ENCODE peak calls at places on chromosomes 3 and 15, in eight cellular contexts. B, O, E, Q, Y, P, C and T are unnamed samples. For H3K4me1, the result is how much of the 10 kb centered on the place peaks cover.

GRCh38 chr3:102441832-102442231 is 7.0 kb downstream of the ZPLD1 start:
- DNase-seq in B (peak), O (no peak), E (no peak), Q (no peak), Y (no peak), P (no peak), C (no peak), T (no peak)

GRCh38 chr15:90873998-90874605 is 5.7 kb downstream of the FURIN start:
- DNase-seq in B (no peak), O (no peak), E (peak), Q (no peak), Y (peak), P (no peak), C (peak), T (peak)

GRCh38 chr15:65033659-65034269 is 4.3 kb upstream of the MTFMT start:
- DNase-seq in B (peak), O (no peak), E (no peak), Q (no peak), Y (no peak), P (no peak), C (peak), T (no peak)

GRCh38 chr3:165466856-165467255 is 270.7 kb upstream of the SLITRK3 start:
- DNase-seq in B (peak), O (no peak), E (peak), Q (no peak), Y (no peak), P (no peak), C (no peak), T (no peak)

GRCh38 chr3:122101646-122102045 is 46.5 kb downstream of the CD86 start:
- DNase-seq in B (peak), O (no peak), E (peak), Q (no peak), Y (no peak), P (no peak), C (peak), T (no peak)

GRCh38 chr15:39419651-39420050 is 161.2 kb upstream of the THBS1 start:
- DNase-seq in B (no peak), O (no peak), E (peak), Q (no peak), Y (no peak), P (no peak), C (no peak), T (no peak)

GRCh38 chr15:26773917-26774316 is 1.1 kb upstream of the GABRB3 start:
- DNase-seq in B (no peak), O (no peak), E (peak), Q (no peak), Y (no peak), P (no peak), C (peak), T (no peak)

GRCh38 chr3:24129549-24129948 is 184.5 kb downstream of the NR1D2 start:
- DNase-seq in B (no peak), O (no peak), E (no peak), Q (no peak), Y (no peak), P (no peak), C (no peak), T (no peak)

GRCh38 chr15:80999623-81000036 is 1.1 kb upstream of the TLNRD1 start:
- DNase-seq in B (no peak), O (peak), E (no peak), Q (no peak), Y (peak), P (peak), C (no peak), T (peak)

GRCh38 chr3:45611619-45612018 is 17.1 kb downstream of the LIMD1 start:
- DNase-seq in B (no peak), O (no peak), E (no peak), Q (no peak), Y (no peak), P (no peak), C (no peak), T (no peak)

GRCh38 chr3:150454085-150454484 is 46.0 kb downstream of the TSC22D2 start:
- DNase-seq in B (no peak), O (no peak), E (no peak), Q (no peak), Y (no peak), P (no peak), C (no peak), T (no peak)

GRCh38 chr15:75067123-75067854 is 43.9 kb downstream of the PPCDC start:
- DNase-seq in B (peak), O (peak), E (no peak), Q (no peak), Y (no peak), P (no peak), C (no peak), T (no peak)

GRCh38 chr15:40754574-40754882 is 526 bp downstream of the RMDN3 start:
- DNase-seq in B (no peak), O (peak), E (peak), Q (no peak), Y (no peak), P (peak), C (no peak), T (no peak)

GRCh38 chr3:141913150-141913811 is 36.8 kb downstream of the ATP1B3 start:
- DNase-seq in B (peak), O (peak), E (peak), Q (no peak), Y (no peak), P (no peak), C (peak), T (no peak)

GRCh38 chr3:39362812-39363211 is 20.4 kb upstream of the SLC25A38 start:
- DNase-seq in B (no peak), O (no peak), E (no peak), Q (no peak), Y (no peak), P (no peak), C (no peak), T (no peak)

GRCh38 chr15:64232400-64232799 is 69.6 kb upstream of the PPIB start:
- DNase-seq in B (peak), O (no peak), E (no peak), Q (no peak), Y (no peak), P (no peak), C (peak), T (no peak)

GRCh38 chr15:99566157-99566900 is 545 bp downstream of the MEF2A start:
- DNase-seq in B (no peak), O (peak), E (peak), Q (peak), Y (peak), P (peak), C (no peak), T (peak)

GRCh38 chr3:126422121-126422520 is 27.4 kb downstream of the CFAP100 start:
- DNase-seq in B (no peak), O (no peak), E (no peak), Q (no peak), Y (no peak), P (no peak), C (no peak), T (no peak)

GRCh38 chr15:67025719-67026118 is 39.7 kb upstream of the SMAD3 start:
- DNase-seq in B (peak), O (no peak), E (no peak), Q (peak), Y (no peak), P (peak), C (peak), T (no peak)

GRCh38 chr15:54594115-54594514 is 602.6 kb downstream of the RSL24D1 start:
- DNase-seq in B (no peak), O (no peak), E (no peak), Q (no peak), Y (no peak), P (no peak), C (no peak), T (no peak)

GRCh38 chr15:37031198-37031597 is 69.2 kb downstream of the MEIS2 start:
- DNase-seq in B (peak), O (no peak), E (no peak), Q (no peak), Y (no peak), P (no peak), C (no peak), T (no peak)

GRCh38 chr3:4139462-4140140 is 163.6 kb upstream of the SETMAR start:
- DNase-seq in B (no peak), O (no peak), E (no peak), Q (no peak), Y (no peak), P (no peak), C (peak), T (no peak)

GRCh38 chr3:120864541-120864940 is 43.5 kb upstream of the STXBP5L start:
- DNase-seq in B (no peak), O (no peak), E (no peak), Q (no peak), Y (no peak), P (no peak), C (no peak), T (no peak)

GRCh38 chr3:150521458-150521857 is 24.8 kb downstream of the SERP1 start:
- DNase-seq in B (no peak), O (no peak), E (no peak), Q (no peak), Y (no peak), P (no peak), C (no peak), T (no peak)

GRCh38 chr15:85022860-85023403 is 41.3 kb downstream of the PDE8A start:
- DNase-seq in B (no peak), O (no peak), E (no peak), Q (no peak), Y (no peak), P (no peak), C (no peak), T (no peak)

GRCh38 chr15:78995921-78996780 is 51.3 kb upstream of the CTSH start:
- DNase-seq in B (no peak), O (no peak), E (no peak), Q (no peak), Y (no peak), P (peak), C (no peak), T (no peak)

GRCh38 chr15:71611721-71612016 is 198.7 kb upstream of the NR2E3 start:
- DNase-seq in B (no peak), O (no peak), E (no peak), Q (no peak), Y (no peak), P (no peak), C (no peak), T (no peak)

GRCh38 chr3:39126532-39127071 is 19.1 kb downstream of the TTC21A start:
- DNase-seq in B (no peak), O (no peak), E (peak), Q (no peak), Y (peak), P (peak), C (peak), T (no peak)

GRCh38 chr15:64430000-64430735 is 30.2 kb upstream of the ZNF609 start:
- DNase-seq in B (peak), O (peak), E (peak), Q (no peak), Y (no peak), P (no peak), C (no peak), T (no peak)

GRCh38 chr3:108136888-108137814 is 46.3 kb upstream of the CD47 start:
- DNase-seq in B (no peak), O (no peak), E (no peak), Q (no peak), Y (no peak), P (no peak), C (no peak), T (no peak)

GRCh38 chr15:90001062-90001682 is at the start of gene ZNF710:
- DNase-seq in B (peak), O (no peak), E (peak), Q (peak), Y (peak), P (peak), C (peak), T (peak)

GRCh38 chr3:59408047-59408624 is 358.3 kb upstream of the CFAP20DC start:
- DNase-seq in B (no peak), O (no peak), E (no peak), Q (no peak), Y (no peak), P (no peak), C (no peak), T (no peak)

GRCh38 chr3:143252931-143253330 is 133.4 kb downstream of the CHST2 start:
- DNase-seq in B (no peak), O (no peak), E (no peak), Q (no peak), Y (no peak), P (no peak), C (no peak), T (no peak)

GRCh38 chr3:23763040-23763477 is 42.7 kb upstream of the UBE2E1 start:
- DNase-seq in B (peak), O (no peak), E (peak), Q (no peak), Y (no peak), P (no peak), C (no peak), T (no peak)

GRCh38 chr3:86563358-86563970 is 427.5 kb downstream of the VGLL3 start:
- DNase-seq in B (peak), O (no peak), E (peak), Q (no peak), Y (no peak), P (no peak), C (peak), T (no peak)

GRCh38 chr3:127799476-127800222 is 22.7 kb downstream of the MGLL start:
- DNase-seq in B (peak), O (no peak), E (no peak), Q (no peak), Y (no peak), P (no peak), C (peak), T (no peak)

GRCh38 chr3:133038731-133039398 is 674 bp downstream of the TMEM108 start:
- DNase-seq in B (no peak), O (no peak), E (peak), Q (peak), Y (peak), P (peak), C (no peak), T (peak)

GRCh38 chr3:115843206-115843605 is 219.9 kb downstream of the GAP43 start:
- DNase-seq in B (no peak), O (no peak), E (no peak), Q (no peak), Y (no peak), P (no peak), C (no peak), T (no peak)

GRCh38 chr3:151067158-151067557 is 18.3 kb upstream of the MED12L start:
- DNase-seq in B (no peak), O (no peak), E (no peak), Q (no peak), Y (no peak), P (no peak), C (peak), T (no peak)

GRCh38 chr3:157805553-157805952 is 300.7 kb downstream of the SHOX2 start:
- DNase-seq in B (no peak), O (no peak), E (no peak), Q (no peak), Y (no peak), P (no peak), C (no peak), T (no peak)

GRCh38 chr3:157807286-157807685 is 298.9 kb downstream of the SHOX2 start:
- DNase-seq in B (no peak), O (no peak), E (no peak), Q (no peak), Y (no peak), P (no peak), C (no peak), T (no peak)

GRCh38 chr3:157816296-157816695 is 289.9 kb downstream of the SHOX2 start:
- DNase-seq in B (no peak), O (no peak), E (no peak), Q (no peak), Y (no peak), P (no peak), C (no peak), T (no peak)

DNA sequence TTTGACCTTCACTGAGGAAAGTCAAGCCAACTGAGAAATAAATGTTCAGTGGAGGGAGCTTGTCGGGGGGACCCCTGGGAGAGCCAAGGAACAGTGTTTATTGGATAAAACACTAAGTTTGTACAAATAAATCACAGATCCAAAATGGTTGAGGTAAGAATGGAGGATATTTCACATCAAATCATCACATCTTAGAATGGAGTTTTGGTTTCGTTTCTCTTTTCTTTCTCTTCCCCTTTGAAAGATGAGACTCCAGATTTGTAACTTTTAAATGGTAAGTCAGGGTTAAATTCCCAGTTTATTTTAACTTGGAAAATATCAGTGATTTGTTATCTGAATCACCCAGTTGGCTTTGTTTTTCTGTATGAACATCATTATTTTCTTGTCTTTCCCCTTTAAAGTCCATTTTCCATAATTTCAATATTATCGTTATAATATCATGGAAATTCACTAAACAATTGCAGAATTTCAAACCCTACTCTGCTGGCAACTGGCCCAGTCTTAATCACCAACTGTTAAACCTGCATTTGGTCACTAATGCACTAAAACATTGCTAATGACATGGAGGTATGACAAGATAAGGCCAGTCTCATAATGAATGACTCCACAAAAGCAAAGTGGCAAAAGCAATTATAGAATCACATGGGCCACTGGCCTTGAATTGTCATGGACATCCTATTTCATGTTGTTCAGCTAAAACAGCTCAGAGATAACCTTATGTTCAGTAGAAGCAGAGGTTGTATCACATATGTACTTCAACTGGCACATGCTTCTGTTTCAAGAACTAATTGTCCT is 295.1 kb downstream of the SHOX2 start:
- DNase-seq in B (no peak), O (no peak), E (no peak), Q (no peak), Y (no peak), P (no peak), C (no peak), T (no peak)
- H3K4me1 ChIP-seq in B (under half), O (under half), E (under half), Q (under half), Y (under half), P (under half), C (under half), T (under half)

GRCh38 chr15:60384052-60384451 is 13.7 kb downstream of the ANXA2 start:
- DNase-seq in B (peak), O (no peak), E (no peak), Q (no peak), Y (no peak), P (no peak), C (no peak), T (no peak)
- H3K4me1 ChIP-seq in B (half or more), O (under half), E (under half), Q (under half), Y (half or more), P (under half), C (half or more), T (half or more)

GRCh38 chr3:167844528-167844927 is 109.0 kb downstream of the SERPINI1 start:
- DNase-seq in B (no peak), O (no peak), E (no peak), Q (no peak), Y (no peak), P (no peak), C (no peak), T (no peak)
- H3K4me1 ChIP-seq in B (under half), O (under half), E (under half), Q (under half), Y (under half), P (under half), C (under half), T (under half)

DNA sequence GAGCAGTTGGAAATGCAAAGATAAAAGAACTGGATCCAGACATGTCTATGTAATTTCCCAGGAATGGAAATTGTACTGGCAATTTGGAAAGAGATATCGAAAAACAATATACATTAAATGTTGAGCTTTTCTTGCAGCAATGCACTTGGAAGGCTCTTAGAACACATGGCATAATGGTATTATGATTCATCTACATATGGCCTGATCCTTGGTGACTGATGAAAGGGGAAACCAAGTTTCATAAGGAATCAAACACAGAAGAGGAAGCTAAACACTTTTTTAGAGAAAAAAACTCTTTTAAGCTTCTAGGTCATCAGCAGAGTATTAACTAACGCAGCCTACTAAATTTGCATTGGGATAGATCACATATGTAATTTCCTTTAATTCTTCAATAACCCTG is 12.4 kb upstream of the GREM1 start:
- DNase-seq in B (no peak), O (no peak), E (no peak), Q (no peak), Y (no peak), P (no peak), C (no peak), T (no peak)
- H3K4me1 ChIP-seq in B (under half), O (under half), E (under half), Q (under half), Y (under half), P (under half), C (under half), T (under half)

GRCh38 chr3:16174976-16175901 is 759 bp downstream of the GALNT15 start:
- DNase-seq in B (peak), O (no peak), E (no peak), Q (peak), Y (no peak), P (no peak), C (no peak), T (no peak)

GRCh38 chr3:16173696-16174355 is 654 bp upstream of the GALNT15 start:
- DNase-seq in B (peak), O (no peak), E (no peak), Q (no peak), Y (no peak), P (no peak), C (no peak), T (no peak)

GRCh38 chr3:16171009-16171408 is 3.5 kb upstream of the GALNT15 start:
- DNase-seq in B (no peak), O (no peak), E (no peak), Q (no peak), Y (no peak), P (no peak), C (no peak), T (no peak)

GRCh38 chr3:16174389-16174788 is at the start of gene GALNT15:
- DNase-seq in B (peak), O (no peak), E (peak), Q (peak), Y (peak), P (peak), C (no peak), T (peak)

GRCh38 chr3:16171825-16172224 is 2.7 kb upstream of the GALNT15 start:
- DNase-seq in B (no peak), O (no peak), E (no peak), Q (no peak), Y (no peak), P (no peak), C (no peak), T (no peak)
- H3K4me1 ChIP-seq in B (under half), O (under half), E (under half), Q (under half), Y (under half), P (under half), C (under half), T (under half)

DNA sequence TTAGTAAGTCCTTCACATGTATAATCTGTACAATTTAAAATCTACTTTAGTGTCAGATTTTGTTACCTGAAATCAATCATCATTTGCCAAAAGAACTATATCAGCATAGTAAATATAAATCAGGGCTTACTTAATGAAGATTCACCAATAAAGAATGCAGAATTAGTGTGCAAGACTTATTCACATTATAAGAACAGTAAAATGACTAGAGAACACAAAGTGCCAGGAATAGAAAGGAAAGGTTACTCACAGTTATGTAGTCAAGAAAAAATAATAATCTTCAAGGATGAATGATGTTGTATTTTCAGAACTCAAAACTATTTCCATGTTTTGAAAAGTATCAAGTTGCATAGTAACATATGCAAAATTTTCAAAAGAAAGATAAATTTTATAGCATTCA is 891.9 kb downstream of the ROBO1 start:
- DNase-seq in B (peak), O (no peak), E (no peak), Q (no peak), Y (no peak), P (no peak), C (no peak), T (no peak)
- H3K4me1 ChIP-seq in B (under half), O (under half), E (under half), Q (under half), Y (under half), P (under half), C (under half), T (under half)

GRCh38 chr15:93047621-93048425 is 41.2 kb downstream of the RGMA start:
- DNase-seq in B (no peak), O (peak), E (no peak), Q (no peak), Y (no peak), P (peak), C (no peak), T (no peak)
- H3K4me1 ChIP-seq in B (under half), O (under half), E (under half), Q (under half), Y (under half), P (under half), C (under half), T (under half)